ENCODE peak calls at places on chromosomes 5 and 9, in five cellular contexts. E is GM12878, B is HCT116, O is A549, Y is HepG2. H is an unnamed sample.

GRCh38 chr9:114285166-114285867 is 37.6 kb upstream of the ORM1 start:
- DNase-seq in E (no peak), B (no peak), O (peak), Y (no peak), H (peak)

GRCh38 chr9:112558476-112558875 is 71.8 kb downstream of the KIAA1958 start:
- DNase-seq in E (no peak), B (no peak), O (no peak), Y (no peak), H (peak)

GRCh38 chr9:117094493-117094892 is 320.4 kb downstream of the ASTN2 start:
- DNase-seq in E (no peak), B (no peak), O (no peak), Y (no peak), H (peak)

GRCh38 chr5:77266291-77266690 is 55.8 kb downstream of the PDE8B start:
- DNase-seq in E (no peak), B (no peak), O (no peak), Y (no peak), H (peak)

GRCh38 chr5:473344-474192 is 30.6 kb downstream of the EXOC3 start:
- DNase-seq in E (no peak), B (no peak), O (peak), Y (peak), H (peak)

GRCh38 chr5:149426931-149427330 is 47.8 kb upstream of the IL17B start:
- DNase-seq in E (no peak), B (no peak), O (no peak), Y (no peak), H (no peak)

GRCh38 chr9:72205513-72205912 is 56.3 kb downstream of the GDA start:
- DNase-seq in E (peak), B (no peak), O (no peak), Y (no peak), H (no peak)

GRCh38 chr5:58987193-58987592 is 404.3 kb downstream of the RAB3C start:
- DNase-seq in E (no peak), B (no peak), O (no peak), Y (no peak), H (peak)

GRCh38 chr5:383621-384020 is 59.4 kb upstream of the EXOC3 start:
- DNase-seq in E (no peak), B (no peak), O (no peak), Y (no peak), H (no peak)

GRCh38 chr5:179871506-179871905 is 12.9 kb upstream of the MRNIP start:
- DNase-seq in E (no peak), B (no peak), O (no peak), Y (no peak), H (no peak)

GRCh38 chr9:40928803-40929487 is 199.5 kb downstream of the FOXD4L6 start:
- DNase-seq in E (no peak), B (no peak), O (no peak), Y (no peak), H (no peak)

GRCh38 chr9:96615421-96615820 is 4.2 kb downstream of the CDC14B start:
- DNase-seq in E (no peak), B (no peak), O (no peak), Y (no peak), H (no peak)

GRCh38 chr5:14036947-14037346 is 92.5 kb upstream of the DNAH5 start:
- DNase-seq in E (no peak), B (no peak), O (no peak), Y (no peak), H (peak)

GRCh38 chr9:30075451-30076199 is 2308.8 kb upstream of the ACO1 start:
- DNase-seq in E (peak), B (peak), O (peak), Y (peak), H (no peak)

GRCh38 chr9:27572918-27573698 is at the start of gene C9orf72:
- DNase-seq in E (no peak), B (no peak), O (no peak), Y (peak), H (peak)

GRCh38 chr9:34976441-34976840 is 13.1 kb upstream of the DNAJB5 start:
- DNase-seq in E (no peak), B (no peak), O (no peak), Y (no peak), H (no peak)

GRCh38 chr5:68591850-68592249 is 376.3 kb downstream of the PIK3R1 start:
- DNase-seq in E (no peak), B (no peak), O (no peak), Y (no peak), H (no peak)

GRCh38 chr5:96481396-96481795 is 48.3 kb upstream of the PCSK1 start:
- DNase-seq in E (no peak), B (no peak), O (no peak), Y (no peak), H (no peak)

GRCh38 chr5:151196556-151197290 is 27.2 kb downstream of the CCDC69 start:
- DNase-seq in E (peak), B (no peak), O (no peak), Y (no peak), H (no peak)
- TF ChIP-seq CEBPB in E (no peak), B (no peak), O (no peak), Y (no peak), H (no peak)

DNA sequence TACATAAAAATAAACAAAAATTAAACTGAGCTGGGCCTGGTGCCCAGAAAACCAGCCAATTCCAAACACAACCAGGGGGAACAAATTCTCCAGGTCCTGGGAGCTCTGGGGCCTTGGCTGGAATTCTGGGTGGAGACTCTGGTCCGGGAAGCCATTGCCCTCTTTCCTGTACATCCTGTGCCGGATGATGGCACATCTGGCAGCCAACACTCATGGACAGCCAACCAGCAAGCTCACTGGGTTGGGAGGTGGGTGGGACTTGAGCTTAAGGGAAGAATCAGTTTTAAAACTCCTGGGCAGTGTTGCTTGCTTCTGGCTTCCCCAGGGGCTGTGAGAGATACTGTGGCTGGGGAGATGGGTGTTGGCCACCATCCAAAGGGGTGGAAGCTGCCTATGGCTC is 56.1 kb downstream of the PCDH1 start:
- DNase-seq in E (no peak), B (no peak), O (no peak), Y (no peak), H (peak)
- H3K27ac ChIP-seq in E (no peak), B (no peak), O (peak), Y (no peak), H (peak)

GRCh38 chr5:125894383-125894782 is 528.8 kb upstream of the GRAMD2B start:
- DNase-seq in E (no peak), B (no peak), O (no peak), Y (no peak), H (no peak)
- TF ChIP-seq CEBPB in E (no peak), B (no peak), O (no peak), Y (no peak), H (no peak)

GRCh38 chr9:136543280-136543679 is 2.6 kb downstream of the NOTCH1 start:
- DNase-seq in E (no peak), B (no peak), O (no peak), Y (no peak), H (no peak)
- H3K27ac ChIP-seq in E (no peak), B (peak), O (no peak), Y (no peak), H (no peak)